ENCODE peak calls at places on chromosomes 12 and 14, in five cellular contexts. V is anterior cingulate cortex, Z is mesothelial cell of epicardium, B is neural crest cell, Q is breast epithelium. L is an unnamed sample.

GRCh38 chr14:83827383-83827782 is 1702.6 kb upstream of the FLRT2 start:
- DNase-seq in V (no peak), Q (no peak), Z (no peak), B (no peak), L (no peak)

GRCh38 chr12:116955382-116956021 is 44.8 kb downstream of the FBXW8 start:
- DNase-seq in Q (no peak), Z (no peak), V (no peak), B (no peak), L (peak)

GRCh38 chr12:47975816-47976215 is 12.4 kb downstream of the TMEM106C start:
- DNase-seq in Z (no peak), B (no peak), V (no peak), Q (no peak), L (no peak)

GRCh38 chr12:98416845-98417244 is 98.5 kb upstream of the TMPO start:
- DNase-seq in V (no peak), Q (no peak), B (no peak), Z (no peak), L (no peak)

GRCh38 chr12:104315326-104316224 is 12.0 kb downstream of the EID3 start:
- DNase-seq in Q (no peak), Z (no peak), V (no peak), B (no peak), L (no peak)

GRCh38 chr14:104577457-104578301 is 1.9 kb upstream of the C14orf180 start:
- DNase-seq in V (no peak), Z (no peak), Q (no peak), B (no peak), L (no peak)

GRCh38 chr12:30010071-30011052 is 226.6 kb upstream of the TMTC1 start:
- DNase-seq in V (no peak), Q (no peak), Z (no peak), B (no peak), L (no peak)

GRCh38 chr14:104184911-104185499 is 46.6 kb downstream of the KIF26A start:
- DNase-seq in Z (no peak), V (no peak), Q (no peak), B (no peak), L (no peak)

GRCh38 chr14:92523752-92524151 is 10.2 kb downstream of the RIN3 start:
- DNase-seq in Q (no peak), Z (no peak), V (no peak), B (no peak), L (no peak)

GRCh38 chr12:121789233-121789781 is 4.2 kb downstream of the RHOF start:
- DNase-seq in B (no peak), Q (no peak), V (no peak), Z (no peak), L (no peak)

GRCh38 chr12:89671469-89671868 is 37.2 kb downstream of the ATP2B1 start:
- DNase-seq in Q (no peak), Z (no peak), B (no peak), V (no peak), L (no peak)

GRCh38 chr14:24542346-24542936 is 33.6 kb downstream of the CTSG start:
- DNase-seq in B (no peak), Q (no peak), Z (no peak), V (no peak), L (no peak)

GRCh38 chr14:94388027-94388895 is at the start of gene SERPINA1:
- DNase-seq in Q (no peak), B (no peak), Z (no peak), V (no peak), L (no peak)

L was measured in putamen.